ENCODE peak calls at places on chromosomes 1 and 21, in seven cellular contexts. K is WERI-Rb-1, R is fibroblast of mammary gland, M is uterus, P is psoas muscle, O is Peyer's patch, X is ovary. Q is an unnamed sample.

GRCh38 chr1:17304155-17304826 is 3.7 kb upstream of the PADI4 start:
- DNase-seq in K (peak), R (no peak), M (no peak), P (no peak), O (no peak), X (no peak), Q (no peak)

GRCh38 chr1:23791434-23792047 is 596 bp downstream of the LYPLA2 start:
- DNase-seq in K (no peak), R (no peak), M (no peak), P (no peak), O (peak), X (peak), Q (no peak)

GRCh38 chr1:1006305-1007159 is 6.6 kb upstream of the HES4 start:
- DNase-seq in K (peak), R (no peak), M (peak), P (no peak), O (no peak), X (no peak), Q (no peak)

GRCh38 chr1:213568929-213569815 is 418.6 kb upstream of the PROX1 start:
- DNase-seq in K (no peak), R (no peak), M (no peak), P (no peak), O (no peak), X (no peak), Q (no peak)

GRCh38 chr1:157955269-157955668 is 38.2 kb upstream of the KIRREL1 start:
- DNase-seq in K (no peak), R (no peak), M (no peak), P (no peak), O (no peak), X (no peak), Q (no peak)

GRCh38 chr1:212368073-212368484 is 46.6 kb downstream of the PACC1 start:
- DNase-seq in K (peak), R (peak), M (peak), P (no peak), O (peak), X (no peak), Q (peak)

GRCh38 chr1:205048382-205048781 is 5.4 kb downstream of the CNTN2 start:
- DNase-seq in K (no peak), R (no peak), M (no peak), P (no peak), O (no peak), X (no peak), Q (no peak)

GRCh38 chr1:53754484-53755312 is 15.7 kb upstream of the GLIS1 start:
- DNase-seq in K (peak), R (peak), M (peak), P (no peak), O (no peak), X (no peak), Q (no peak)

GRCh38 chr1:15173863-15174614 is 20.5 kb downstream of the TMEM51 start:
- DNase-seq in K (peak), R (no peak), M (no peak), P (no peak), O (no peak), X (no peak), Q (no peak)

GRCh38 chr1:57232500-57232899 is 191.4 kb downstream of the DAB1 start:
- DNase-seq in K (no peak), R (peak), M (no peak), P (no peak), O (no peak), X (no peak), Q (no peak)

GRCh38 chr21:29943885-29944284 is 4.1 kb upstream of the GRIK1 start:
- DNase-seq in K (peak), R (peak), M (no peak), P (no peak), O (no peak), X (no peak), Q (no peak)

GRCh38 chr1:113770031-113770430 is 10.7 kb upstream of the PHTF1 start:
- DNase-seq in K (no peak), R (no peak), M (no peak), P (no peak), O (no peak), X (no peak), Q (no peak)

GRCh38 chr1:33424205-33424604 is 6.7 kb downstream of the PHC2 start:
- DNase-seq in K (no peak), R (no peak), M (no peak), P (no peak), O (no peak), X (no peak), Q (no peak)

GRCh38 chr1:224644553-224645154 is 28.5 kb downstream of the CNIH3 start:
- DNase-seq in K (peak), R (peak), M (no peak), P (no peak), O (no peak), X (no peak), Q (no peak)

GRCh38 chr1:3543076-3544049 is 67.9 kb downstream of the MEGF6 start:
- DNase-seq in K (no peak), R (peak), M (peak), P (peak), O (no peak), X (no peak), Q (no peak)

GRCh38 chr1:248858891-248859889 is at the start of gene ZNF692:
- DNase-seq in K (peak), R (peak), M (peak), P (peak), O (peak), X (peak), Q (peak)

GRCh38 chr1:10128081-10128765 is 82.1 kb upstream of the KIF1B start:
- DNase-seq in K (no peak), R (no peak), M (no peak), P (no peak), O (no peak), X (no peak), Q (no peak)

GRCh38 chr21:25700741-25701140 is 34.0 kb downstream of the ATP5PF start:
- DNase-seq in K (no peak), R (no peak), M (no peak), P (no peak), O (no peak), X (no peak), Q (no peak)

GRCh38 chr1:154483941-154484803 is 17.8 kb upstream of the TDRD10 start:
- DNase-seq in K (no peak), R (peak), M (no peak), P (no peak), O (no peak), X (no peak), Q (no peak)

GRCh38 chr1:209667701-209668100 is 7.5 kb upstream of the G0S2 start:
- DNase-seq in K (no peak), R (no peak), M (no peak), P (no peak), O (no peak), X (no peak), Q (no peak)

GRCh38 chr21:31554511-31555022 is 104.9 kb upstream of the SOD1 start:
- DNase-seq in K (no peak), R (peak), M (no peak), P (no peak), O (no peak), X (peak), Q (no peak)

GRCh38 chr21:35682874-35683549 is 377.3 kb downstream of the SETD4 start:
- DNase-seq in K (no peak), R (no peak), M (no peak), P (no peak), O (no peak), X (no peak), Q (no peak)

GRCh38 chr1:215748431-215748830 is 181.3 kb downstream of the KCTD3 start:
- DNase-seq in K (no peak), R (peak), M (no peak), P (no peak), O (no peak), X (no peak), Q (no peak)

GRCh38 chr1:218525451-218526197 is 180.5 kb downstream of the TGFB2 start:
- DNase-seq in K (peak), R (no peak), M (no peak), P (no peak), O (no peak), X (no peak), Q (no peak)

GRCh38 chr1:115251856-115252255 is 86.2 kb downstream of the NGF start:
- DNase-seq in K (peak), R (peak), M (peak), P (no peak), O (no peak), X (no peak), Q (peak)

GRCh38 chr1:185719021-185719420 is 15.2 kb upstream of the HMCN1 start:
- DNase-seq in K (peak), R (peak), M (no peak), P (peak), O (no peak), X (no peak), Q (peak)

GRCh38 chr1:66503841-66504470 is 30.0 kb upstream of the SGIP1 start:
- DNase-seq in K (peak), R (peak), M (peak), P (no peak), O (no peak), X (no peak), Q (peak)

GRCh38 chr1:8351693-8352470 is 34.0 kb downstream of the SLC45A1 start:
- DNase-seq in K (peak), R (no peak), M (peak), P (no peak), O (no peak), X (peak), Q (no peak)

DNA sequence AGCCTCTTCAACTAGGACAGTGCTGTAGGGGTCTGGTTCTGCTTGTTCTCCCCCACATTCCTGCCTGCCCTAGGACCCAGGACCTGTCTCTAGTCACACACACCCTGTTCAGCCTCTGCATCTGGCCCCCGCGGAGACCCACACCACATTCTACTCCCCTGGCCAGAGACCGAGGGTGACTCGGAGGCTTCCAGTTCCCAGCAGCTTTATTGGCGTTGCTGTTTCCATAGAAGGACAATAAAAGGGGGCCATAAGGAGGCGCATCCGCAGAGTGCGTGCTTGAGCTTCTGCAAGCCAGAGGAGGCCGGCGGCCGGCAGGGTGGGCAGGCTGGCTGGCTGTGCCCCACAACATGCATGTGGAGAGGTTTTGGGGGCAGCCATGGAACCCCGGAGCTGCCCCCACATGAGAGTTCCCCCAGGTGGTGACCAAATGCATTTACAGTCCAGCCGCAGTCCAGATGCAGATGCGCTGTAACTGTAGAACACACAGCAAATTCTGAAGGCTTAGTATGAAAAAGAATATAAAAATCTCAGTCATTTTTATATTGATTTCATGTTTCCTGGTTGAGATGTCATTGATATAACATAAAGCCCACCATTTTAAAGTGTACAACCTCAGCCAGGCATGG is 52.4 kb downstream of the PDE9A start:
- DNase-seq in K (no peak), R (no peak), M (no peak), P (no peak), O (no peak), X (no peak), Q (no peak)
- TF ChIP-seq CTCF in K (no peak), R (no peak), M (no peak), P (no peak), O (no peak), X (no peak), Q (peak)

GRCh38 chr1:246624091-246624490 is 57.8 kb downstream of the CNST start:
- DNase-seq in K (no peak), R (no peak), M (no peak), P (no peak), O (no peak), X (no peak), Q (no peak)

GRCh38 chr1:246632584-246633168 is 66.4 kb downstream of the CNST start:
- DNase-seq in K (no peak), R (peak), M (no peak), P (no peak), O (no peak), X (no peak), Q (peak)

GRCh38 chr1:246629976-246630375 is 63.7 kb downstream of the CNST start:
- DNase-seq in K (no peak), R (no peak), M (no peak), P (no peak), O (no peak), X (no peak), Q (no peak)

GRCh38 chr1:246631426-246631825 is 65.2 kb downstream of the CNST start:
- DNase-seq in K (no peak), R (peak), M (no peak), P (no peak), O (no peak), X (no peak), Q (no peak)

GRCh38 chr1:246629030-246629429 is 62.8 kb downstream of the CNST start:
- DNase-seq in K (no peak), R (no peak), M (no peak), P (no peak), O (no peak), X (no peak), Q (no peak)
- H3K4me3 ChIP-seq in K (no peak), R (no peak), M (no peak), P (no peak), O (no peak), X (no peak), Q (no peak)

DNA sequence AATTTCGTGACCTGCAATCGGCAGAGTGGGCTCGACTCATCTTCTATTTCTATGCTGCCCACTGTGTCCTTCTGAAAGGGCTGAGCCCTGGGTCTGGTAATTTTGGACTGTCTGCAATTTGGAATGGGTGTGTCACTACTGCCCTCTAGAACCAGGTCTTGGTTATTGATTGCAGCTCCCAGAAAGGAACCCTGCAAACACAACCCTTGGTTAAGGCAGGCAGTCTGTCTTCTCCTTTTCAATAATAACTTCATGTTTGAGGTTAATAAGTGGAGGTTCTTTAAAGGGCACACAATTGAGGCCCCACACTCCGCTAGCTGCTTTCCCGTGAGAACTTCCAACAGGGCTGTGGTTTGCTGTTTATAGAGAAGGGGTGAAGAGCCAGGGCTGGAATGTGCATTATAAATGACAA is 79.9 kb upstream of the LYST start:
- DNase-seq in K (no peak), R (peak), M (no peak), P (no peak), O (no peak), X (no peak), Q (no peak)
- TF ChIP-seq CTCF in K (peak), R (peak), M (no peak), P (no peak), O (peak), X (no peak), Q (peak)

DNA sequence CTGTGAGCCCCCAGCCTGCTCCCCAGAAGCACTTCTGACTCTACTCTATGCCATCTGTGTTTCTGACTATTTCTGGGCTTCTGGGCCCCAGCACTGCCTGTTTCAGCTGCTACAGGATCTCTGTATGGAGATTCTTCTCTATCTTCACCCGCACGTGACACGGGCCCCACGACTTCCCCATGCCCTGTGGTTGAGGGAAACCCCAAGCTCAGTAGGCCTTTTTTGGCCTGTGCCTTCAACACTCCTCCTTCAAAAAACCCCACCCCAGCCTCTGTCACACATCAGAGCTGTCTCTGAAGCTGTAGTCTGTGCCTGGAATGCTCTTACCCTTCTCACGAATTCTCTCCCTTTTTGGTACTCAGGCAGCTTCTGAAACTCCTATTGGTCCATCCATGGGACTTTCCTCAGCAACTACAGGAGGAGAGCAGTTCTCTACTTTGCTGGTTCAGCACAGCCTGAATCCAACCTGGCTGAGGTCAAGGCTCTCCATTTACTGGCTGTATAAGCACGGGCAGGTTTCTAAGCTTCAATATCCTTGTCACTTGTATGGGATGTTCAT is 2.0 kb upstream of the NID1 start:
- DNase-seq in K (no peak), R (no peak), M (peak), P (peak), O (peak), X (no peak), Q (no peak)
- H3K4me3 ChIP-seq in K (no peak), R (no peak), M (peak), P (no peak), O (no peak), X (no peak), Q (no peak)

GRCh38 chr1:151716405-151716762 is 219 bp downstream of the CELF3 start:
- DNase-seq in K (no peak), R (no peak), M (no peak), P (no peak), O (no peak), X (no peak), Q (no peak)

GRCh38 chr1:151713874-151714273 is 2.7 kb downstream of the CELF3 start:
- DNase-seq in K (peak), R (no peak), M (no peak), P (no peak), O (no peak), X (no peak), Q (no peak)

GRCh38 chr1:151716771-151717631 is at the start of gene CELF3:
- DNase-seq in K (peak), R (no peak), M (no peak), P (no peak), O (no peak), X (no peak), Q (no peak)

GRCh38 chr1:151714820-151715725 is 1.5 kb downstream of the CELF3 start:
- DNase-seq in K (peak), R (no peak), M (no peak), P (no peak), O (no peak), X (no peak), Q (no peak)

GRCh38 chr1:151715726-151716404 is 738 bp downstream of the CELF3 start:
- DNase-seq in K (peak), R (no peak), M (no peak), P (no peak), O (no peak), X (no peak), Q (no peak)
- TF ChIP-seq CTCF in K (peak), R (no peak), M (no peak), P (no peak), O (no peak), X (no peak), Q (peak)

DNA sequence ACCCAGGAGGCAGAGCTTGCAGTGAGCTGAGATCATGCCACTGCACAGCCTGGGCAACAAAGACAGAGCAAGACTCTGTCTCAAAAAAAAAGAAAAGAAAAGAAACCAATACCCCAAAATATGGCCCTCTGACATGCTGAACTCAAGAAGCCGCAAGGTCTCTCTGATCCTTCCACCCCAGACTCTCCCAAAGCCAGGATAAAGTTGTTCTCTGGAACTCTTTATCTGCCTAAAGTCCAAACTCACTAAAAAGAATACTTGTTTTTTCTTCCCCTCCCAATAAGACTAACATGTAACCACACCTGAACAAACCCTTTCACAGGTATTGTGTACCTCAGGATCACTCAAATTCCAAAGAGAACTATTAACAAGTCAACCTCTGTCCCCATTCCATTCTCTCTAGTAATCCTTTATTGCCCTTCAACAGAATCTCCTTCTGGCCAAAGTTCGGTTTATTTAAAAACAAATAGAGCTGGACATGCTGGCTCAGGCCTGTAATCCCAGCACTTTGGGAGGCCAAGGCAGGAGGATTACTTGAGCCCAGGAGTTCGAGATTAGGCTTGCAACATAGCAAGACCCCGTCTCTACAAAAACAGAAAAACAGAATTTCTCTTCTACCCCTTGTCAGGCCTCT is 4.1 kb upstream of the TOE1 start:
- DNase-seq in K (peak), R (no peak), M (no peak), P (no peak), O (no peak), X (no peak), Q (no peak)
- H3K4me3 ChIP-seq in K (no peak), R (no peak), M (no peak), P (no peak), O (no peak), X (no peak), Q (no peak)

GRCh38 chr21:39095681-39096080 is 87.6 kb downstream of the PSMG1 start:
- DNase-seq in K (no peak), R (no peak), M (no peak), P (no peak), O (no peak), X (no peak), Q (no peak)

GRCh38 chr21:39096754-39097153 is 86.5 kb downstream of the PSMG1 start:
- DNase-seq in K (peak), R (no peak), M (no peak), P (no peak), O (no peak), X (no peak), Q (no peak)

GRCh38 chr21:39094847-39095525 is 88.3 kb downstream of the PSMG1 start:
- DNase-seq in K (no peak), R (peak), M (no peak), P (no peak), O (no peak), X (no peak), Q (no peak)

GRCh38 chr21:39093526-39093925 is 89.7 kb downstream of the PSMG1 start:
- DNase-seq in K (no peak), R (no peak), M (no peak), P (no peak), O (no peak), X (no peak), Q (no peak)

DNA sequence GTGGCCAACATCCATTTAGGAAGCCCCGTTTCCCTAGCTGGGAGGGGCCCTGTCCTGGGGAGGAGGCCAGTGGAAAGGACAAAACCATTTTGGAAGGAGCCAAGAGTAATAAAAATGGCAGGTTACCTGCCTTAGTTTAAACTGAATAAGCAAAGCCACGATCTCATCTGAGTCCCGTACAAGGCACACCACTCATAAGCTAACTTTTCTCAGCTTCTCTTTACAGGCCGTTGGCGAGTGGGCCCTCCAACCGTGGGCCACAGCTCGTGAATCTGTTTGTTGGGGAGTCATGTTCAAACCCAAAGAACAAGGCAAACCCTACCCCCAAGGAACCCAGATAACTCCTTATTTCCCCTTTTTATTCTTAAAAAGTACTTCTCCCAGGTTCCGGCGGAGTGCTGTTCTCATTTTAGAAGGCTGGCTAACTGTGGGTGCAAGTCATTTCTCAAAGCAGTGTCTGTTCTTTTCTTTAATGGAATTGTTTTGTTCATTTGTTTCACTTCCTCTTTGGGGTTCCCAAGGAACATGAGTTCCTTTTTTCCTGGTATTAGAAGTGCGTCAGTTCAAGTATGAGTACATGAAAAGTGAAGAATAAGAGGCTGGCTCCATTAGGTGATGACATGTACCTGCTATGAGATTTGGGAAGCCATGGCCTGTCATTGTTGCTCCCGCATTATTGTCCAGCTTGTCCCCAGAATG is 89.0 kb downstream of the PSMG1 start:
- DNase-seq in K (no peak), R (no peak), M (no peak), P (no peak), O (no peak), X (no peak), Q (no peak)
- TF ChIP-seq CTCF in K (no peak), R (no peak), M (no peak), P (no peak), O (no peak), X (no peak), Q (no peak)

Q was measured in HFF-Myc.